ENCODE peak calls at places on chromosomes 16 and 17, in six cellular contexts. X is tibial nerve; Z is H7; F is CD8-positive, alpha-beta memory T cell; O is AG10803; M is neuronal stem cell. W is an unnamed sample.

GRCh38 chr16:57984443-57985203 is 13.7 kb upstream of the CNGB1 start:
- DNase-seq in X (peak), Z (peak), F (peak), O (peak), M (peak), W (no peak)

GRCh38 chr16:3909791-3910583 is 29.5 kb upstream of the CREBBP start:
- DNase-seq in X (no peak), Z (peak), F (no peak), O (no peak), M (no peak), W (no peak)

GRCh38 chr17:8707591-8708453 is 36.8 kb downstream of the CCDC42 start:
- DNase-seq in X (no peak), Z (no peak), F (no peak), O (no peak), M (no peak), W (no peak)

GRCh38 chr17:37361543-37361942 is 14.2 kb upstream of the C17orf78 start:
- DNase-seq in X (no peak), Z (no peak), F (no peak), O (no peak), M (no peak), W (no peak)

GRCh38 chr16:84283314-84284167 is 11.1 kb upstream of the WFDC1 start:
- DNase-seq in X (no peak), Z (peak), F (no peak), O (no peak), M (no peak), W (no peak)

GRCh38 chr17:61040666-61041065 is 359.0 kb upstream of the TBX2 start:
- DNase-seq in X (no peak), Z (no peak), F (no peak), O (no peak), M (no peak), W (no peak)

GRCh38 chr17:49708515-49709161 is 874 bp upstream of the SLC35B1 start:
- DNase-seq in X (no peak), Z (peak), F (no peak), O (no peak), M (no peak), W (no peak)

GRCh38 chr16:21590791-21591190 is 8.6 kb upstream of the METTL9 start:
- DNase-seq in X (no peak), Z (no peak), F (no peak), O (peak), M (no peak), W (no peak)

GRCh38 chr17:8140058-8140412 is 12.2 kb downstream of the PER1 start:
- DNase-seq in X (no peak), Z (no peak), F (no peak), O (no peak), M (no peak), W (no peak)

GRCh38 chr17:16379654-16380053 is 1.2 kb upstream of the UBB start:
- DNase-seq in X (no peak), Z (no peak), F (no peak), O (no peak), M (no peak), W (no peak)

GRCh38 chr16:68668266-68668665 is 23.2 kb downstream of the CDH3 start:
- DNase-seq in X (no peak), Z (no peak), F (no peak), O (no peak), M (no peak), W (no peak)

GRCh38 chr16:17173134-17173729 is 297.5 kb downstream of the XYLT1 start:
- DNase-seq in X (peak), Z (no peak), F (no peak), O (peak), M (no peak), W (peak)

GRCh38 chr17:66971249-66971648 is 6.7 kb downstream of the CACNG4 start:
- DNase-seq in X (no peak), Z (no peak), F (no peak), O (no peak), M (no peak), W (no peak)

GRCh38 chr17:73719588-73720071 is 75.4 kb upstream of the SDK2 start:
- DNase-seq in X (peak), Z (peak), F (no peak), O (no peak), M (peak), W (no peak)

GRCh38 chr17:77609553-77610517 is 348.7 kb upstream of the TNRC6C start:
- DNase-seq in X (no peak), Z (no peak), F (peak), O (peak), M (no peak), W (peak)

GRCh38 chr16:5200123-5200522 is 102.5 kb upstream of the EEF2KMT start:
- DNase-seq in X (no peak), Z (no peak), F (no peak), O (no peak), M (no peak), W (no peak)

GRCh38 chr17:43641416-43641815 is 20.3 kb downstream of the MEOX1 start:
- DNase-seq in X (no peak), Z (no peak), F (no peak), O (no peak), M (no peak), W (no peak)

GRCh38 chr17:74453665-74454196 is 12.7 kb upstream of the CD300A start:
- DNase-seq in X (peak), Z (peak), F (no peak), O (no peak), M (no peak), W (no peak)

GRCh38 chr17:40486513-40487370 is 14.7 kb downstream of the TNS4 start:
- DNase-seq in X (no peak), Z (no peak), F (no peak), O (peak), M (no peak), W (no peak)

GRCh38 chr16:57013268-57013667 is 23.9 kb downstream of the NLRC5 start:
- DNase-seq in X (no peak), Z (no peak), F (no peak), O (peak), M (no peak), W (no peak)

GRCh38 chr16:2276501-2277195 is 8.7 kb upstream of the RNPS1 start:
- DNase-seq in X (no peak), Z (peak), F (no peak), O (no peak), M (no peak), W (no peak)

GRCh38 chr17:41335747-41336146 is 14.9 kb downstream of the KRT33A start:
- DNase-seq in X (no peak), Z (no peak), F (no peak), O (no peak), M (no peak), W (no peak)

GRCh38 chr17:57407287-57408063 is 151.2 kb downstream of the MSI2 start:
- DNase-seq in X (no peak), Z (no peak), F (no peak), O (no peak), M (no peak), W (no peak)

GRCh38 chr16:56755038-56755437 is 25.1 kb downstream of the NUP93 start:
- DNase-seq in X (no peak), Z (no peak), F (no peak), O (no peak), M (no peak), W (no peak)

GRCh38 chr16:64225696-64226095 is 896.2 kb downstream of the CDH11 start:
- DNase-seq in X (no peak), Z (no peak), F (no peak), O (no peak), M (no peak), W (no peak)

GRCh38 chr17:63364387-63364786 is 81.7 kb downstream of the CYB561 start:
- DNase-seq in X (no peak), Z (no peak), F (no peak), O (peak), M (no peak), W (no peak)

GRCh38 chr16:82157836-82158235 is 12.2 kb downstream of the MPHOSPH6 start:
- DNase-seq in X (no peak), Z (no peak), F (no peak), O (peak), M (no peak), W (no peak)

GRCh38 chr16:17416461-17417221 is 54.1 kb downstream of the XYLT1 start:
- DNase-seq in X (no peak), Z (peak), F (peak), O (peak), M (no peak), W (no peak)

DNA sequence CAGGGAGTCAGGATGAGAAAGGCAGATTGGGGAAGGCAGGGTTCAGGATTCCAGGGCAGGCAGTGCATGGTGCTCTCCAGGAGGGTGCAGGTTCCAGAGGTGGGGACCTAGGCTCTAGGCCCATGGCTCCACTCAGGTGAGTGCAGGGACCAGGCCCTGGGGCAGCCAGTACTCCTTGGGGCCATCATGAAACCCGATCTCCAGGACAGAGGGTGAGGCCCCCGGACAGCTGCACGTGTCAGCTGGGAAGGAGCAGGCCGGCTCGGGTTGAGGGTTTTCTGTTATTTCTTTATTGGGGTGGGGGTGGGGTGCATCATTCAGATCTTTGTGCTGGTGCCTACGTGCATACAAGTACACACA is 1.3 kb upstream of the MTSS2 start:
- DNase-seq in X (no peak), Z (no peak), F (no peak), O (no peak), M (no peak), W (no peak)
- H3K4me3 ChIP-seq in X (no peak), Z (no peak), F (no peak), O (peak), M (no peak), W (no peak)

DNA sequence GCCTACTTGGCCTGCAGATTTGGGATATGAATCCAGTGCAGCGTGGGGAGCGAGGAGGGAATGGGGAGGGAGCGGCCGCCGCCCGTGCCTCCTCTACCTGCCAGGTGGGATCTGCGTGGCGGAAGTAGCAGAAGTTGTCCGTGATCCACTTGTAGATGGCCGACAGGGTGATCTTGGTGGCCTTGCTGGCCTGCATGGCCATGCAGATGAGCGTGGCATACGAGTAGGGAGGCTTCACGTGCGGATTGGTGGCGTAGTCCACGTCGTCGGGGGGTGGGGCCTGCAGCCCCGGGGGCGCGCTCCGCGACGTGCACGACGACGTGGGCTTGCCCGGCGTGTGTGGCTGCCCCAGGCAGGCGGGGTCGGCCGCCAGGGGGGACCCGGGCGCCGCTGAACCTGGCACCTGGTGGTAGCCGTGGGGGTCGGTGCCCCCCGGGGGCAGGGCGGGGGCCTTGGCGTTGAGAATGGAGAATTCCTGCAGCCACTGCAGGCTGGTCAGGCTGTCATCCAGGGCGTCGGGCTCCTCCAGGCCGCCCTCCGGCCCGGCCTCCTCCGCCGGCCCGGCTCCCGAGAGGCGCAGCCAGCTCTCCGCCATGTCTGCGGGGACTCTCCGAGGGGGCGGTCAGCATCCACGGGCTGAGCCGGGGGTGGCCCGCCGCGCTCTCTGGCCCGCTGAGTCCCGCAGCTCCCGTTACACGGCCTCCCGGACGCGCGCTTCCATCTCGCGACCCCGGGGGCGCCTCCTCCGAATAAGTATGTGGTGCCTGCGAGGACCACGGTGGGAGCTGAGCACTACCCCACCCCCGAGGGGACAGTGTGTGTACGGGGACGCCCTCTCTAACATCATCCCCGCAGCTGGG is 1.0 kb downstream of the FOXJ1 start:
- DNase-seq in X (no peak), Z (peak), F (no peak), O (no peak), M (no peak), W (no peak)
- H3K4me3 ChIP-seq in X (peak), Z (peak), F (peak), O (no peak), M (peak), W (no peak)

GRCh38 chr16:85399583-85400284 is 213.4 kb upstream of the GSE1 start:
- DNase-seq in X (no peak), Z (no peak), F (no peak), O (no peak), M (no peak), W (no peak)

GRCh38 chr16:85396879-85397871 is 215.9 kb upstream of the GSE1 start:
- DNase-seq in X (peak), Z (peak), F (no peak), O (no peak), M (no peak), W (no peak)

GRCh38 chr16:85400305-85401205 is 212.6 kb upstream of the GSE1 start:
- DNase-seq in X (no peak), Z (no peak), F (no peak), O (no peak), M (no peak), W (no peak)

GRCh38 chr16:85398050-85398451 is 215.1 kb upstream of the GSE1 start:
- DNase-seq in X (peak), Z (no peak), F (no peak), O (no peak), M (no peak), W (no peak)

DNA sequence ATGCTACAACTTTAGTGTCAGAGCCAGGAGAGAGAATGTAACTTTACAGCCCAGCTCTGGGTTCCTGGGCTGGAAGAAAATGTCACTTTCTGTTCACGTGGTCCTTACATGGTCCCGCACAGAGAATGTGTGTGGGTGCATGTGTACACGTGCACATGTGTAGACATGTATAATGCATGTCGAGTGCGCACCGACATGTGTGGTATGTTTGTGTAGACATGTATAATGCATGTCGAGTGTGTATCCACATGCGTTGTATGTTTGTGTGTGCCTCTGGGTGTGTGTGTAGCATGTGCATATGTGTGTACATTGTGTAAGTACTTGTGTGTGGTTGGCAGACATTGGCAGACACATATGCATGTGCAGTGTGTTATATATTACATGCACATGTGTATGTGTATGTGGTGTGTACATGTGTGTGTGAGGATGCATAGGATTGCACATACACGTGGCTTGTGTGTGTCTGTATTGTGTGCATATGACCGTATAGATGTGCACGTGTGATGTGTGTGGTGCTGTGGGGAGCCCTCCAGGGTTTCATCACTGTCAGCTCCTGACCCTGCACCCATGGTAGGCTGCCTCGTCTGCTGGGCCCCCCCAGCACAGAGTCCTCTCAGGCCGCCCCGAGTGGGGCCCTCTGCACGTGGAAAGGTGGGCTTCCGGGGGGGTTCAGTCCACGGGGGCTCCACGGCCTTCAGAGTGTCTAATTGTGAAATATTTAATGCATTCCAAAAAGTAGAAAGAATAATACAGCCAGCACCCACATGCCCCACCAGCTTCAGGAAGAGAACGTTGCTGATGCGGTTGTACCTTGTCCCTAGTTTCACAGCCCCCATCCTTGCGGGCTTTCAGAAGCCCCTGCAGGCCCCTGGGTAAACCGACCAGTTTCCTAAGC is 214.2 kb upstream of the GSE1 start:
- DNase-seq in X (no peak), Z (no peak), F (no peak), O (no peak), M (no peak), W (peak)
- H3K4me3 ChIP-seq in X (no peak), Z (no peak), F (no peak), O (no peak), M (peak), W (no peak)

GRCh38 chr16:65532218-65532617 is 410.4 kb upstream of the CDH11 start:
- DNase-seq in X (no peak), Z (no peak), F (no peak), O (no peak), M (no peak), W (no peak)
- H3K4me3 ChIP-seq in X (peak), Z (no peak), F (no peak), O (peak), M (no peak), W (no peak)

GRCh38 chr17:69607162-69607834 is 192.8 kb downstream of the MAP2K6 start:
- DNase-seq in X (peak), Z (peak), F (no peak), O (peak), M (peak), W (peak)
- H3K4me3 ChIP-seq in X (no peak), Z (no peak), F (no peak), O (no peak), M (no peak), W (no peak)